ENCODE peak calls at places on chromosomes 11 and 22, in four cellular contexts. I, S, O and E are unnamed samples. For H3K27me3, the result is how much of the 10 kb centered on the place peaks cover.

GRCh38 chr22:31087744-31088215 is 6.7 kb downstream of the SMTN start:
- DNase-seq in S (no peak), O (peak), I (no peak), E (no peak)

GRCh38 chr22:30386960-30387848 is at the start of gene RNF215:
- DNase-seq in S (peak), I (peak), O (peak), E (peak)

GRCh38 chr11:19664896-19665548 is 47.6 kb upstream of the NAV2 start:
- DNase-seq in S (no peak), O (no peak), I (no peak), E (no peak)

GRCh38 chr22:23856721-23857605 is 712 bp upstream of the SLC2A11 start:
- DNase-seq in O (peak), I (no peak), S (peak), E (no peak)

GRCh38 chr11:120501976-120502755 is 9.4 kb upstream of the GRIK4 start:
- DNase-seq in O (no peak), I (no peak), S (no peak), E (no peak)

GRCh38 chr11:62108971-62109391 is 14.8 kb upstream of the INCENP start:
- DNase-seq in O (no peak), S (no peak), I (no peak), E (no peak)

GRCh38 chr11:7673724-7674434 is 579 bp upstream of the CYB5R2 start:
- DNase-seq in O (peak), S (peak), I (peak), E (peak)

GRCh38 chr22:23219787-23220484 is 39.6 kb downstream of the BCR start:
- DNase-seq in O (no peak), I (no peak), S (no peak), E (no peak)

GRCh38 chr22:31227186-31227585 is 15.1 kb downstream of the LIMK2 start:
- DNase-seq in O (no peak), S (no peak), I (no peak), E (no peak)

GRCh38 chr11:7383406-7383805 is 101.9 kb upstream of the OLFML1 start:
- DNase-seq in S (no peak), O (no peak), I (no peak), E (no peak)

GRCh38 chr11:19474954-19475811 is 234.4 kb upstream of the E2F8 start:
- DNase-seq in S (no peak), O (peak), I (no peak), E (no peak)

GRCh38 chr11:70026726-70027125 is 51.4 kb upstream of the ANO1 start:
- DNase-seq in O (no peak), I (no peak), S (peak), E (no peak)
- TF ChIP-seq YY1 in O (no peak), I (no peak), S (no peak), E (no peak)

GRCh38 chr22:28774378-28774777 is 1.9 kb downstream of the CCDC117 start:
- DNase-seq in I (no peak), S (no peak), O (no peak), E (no peak)
- H3K4me3 ChIP-seq in I (no peak), S (no peak), O (peak), E (no peak)

GRCh38 chr22:26508148-26508547 is 4.1 kb downstream of the TFIP11 start:
- DNase-seq in O (no peak), I (no peak), S (no peak), E (no peak)

GRCh38 chr22:26503758-26504157 is 8.5 kb downstream of the TFIP11 start:
- DNase-seq in S (no peak), O (no peak), I (no peak), E (no peak)

GRCh38 chr22:26501996-26502395 is 10.3 kb downstream of the TFIP11 start:
- DNase-seq in O (no peak), I (no peak), S (no peak), E (no peak)

GRCh38 chr22:26499188-26499703 is 13.0 kb downstream of the TFIP11 start:
- DNase-seq in S (no peak), I (no peak), O (no peak), E (no peak)

GRCh38 chr22:26502688-26503561 is 9.3 kb downstream of the TFIP11 start:
- DNase-seq in I (no peak), O (peak), S (peak), E (no peak)
- H3K27me3 ChIP-seq in I (under half), O (under half), S (under half), E (under half)

GRCh38 chr11:95341246-95341645 is 110.2 kb upstream of the SESN3 start:
- DNase-seq in O (no peak), I (no peak), S (no peak), E (no peak)
- TF ChIP-seq YY1 in O (no peak), I (no peak), S (no peak), E (no peak)

DNA sequence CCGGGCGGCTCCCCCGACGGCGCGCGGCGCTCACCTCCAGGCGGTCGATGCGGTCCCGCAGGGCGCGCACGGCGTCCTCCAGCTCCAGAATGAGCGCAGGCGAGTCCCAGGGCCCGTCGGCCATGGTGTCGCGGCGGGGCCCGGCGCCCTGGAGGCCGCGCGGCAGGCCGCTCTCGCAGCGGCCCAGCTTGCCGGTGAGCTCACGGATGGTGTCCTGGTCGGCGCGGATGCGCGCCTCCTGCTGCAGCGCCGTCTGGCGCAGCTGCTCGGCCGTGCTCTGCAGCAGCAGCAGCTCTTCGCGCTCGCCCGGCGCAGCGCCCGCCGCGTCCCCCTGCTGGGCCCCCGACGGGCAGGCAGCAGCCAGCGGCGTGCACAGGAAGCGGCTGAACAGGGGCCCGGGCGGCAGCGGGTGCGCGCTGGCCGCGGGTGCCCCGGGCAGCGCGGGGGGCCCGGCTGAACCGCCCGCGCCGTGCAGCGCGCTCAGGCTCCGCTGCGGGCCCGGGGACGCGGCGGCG is 570 bp downstream of the NPTXR start:
- DNase-seq in I (no peak), O (peak), S (peak), E (peak)
- H3K4me3 ChIP-seq in I (peak), O (no peak), S (peak), E (peak)

GRCh38 chr11:101686514-101686913 is 102.7 kb upstream of the TRPC6 start:
- DNase-seq in S (no peak), O (no peak), I (peak), E (no peak)
- H3K27me3 ChIP-seq in S (under half), O (under half), I (under half), E (under half)

DNA sequence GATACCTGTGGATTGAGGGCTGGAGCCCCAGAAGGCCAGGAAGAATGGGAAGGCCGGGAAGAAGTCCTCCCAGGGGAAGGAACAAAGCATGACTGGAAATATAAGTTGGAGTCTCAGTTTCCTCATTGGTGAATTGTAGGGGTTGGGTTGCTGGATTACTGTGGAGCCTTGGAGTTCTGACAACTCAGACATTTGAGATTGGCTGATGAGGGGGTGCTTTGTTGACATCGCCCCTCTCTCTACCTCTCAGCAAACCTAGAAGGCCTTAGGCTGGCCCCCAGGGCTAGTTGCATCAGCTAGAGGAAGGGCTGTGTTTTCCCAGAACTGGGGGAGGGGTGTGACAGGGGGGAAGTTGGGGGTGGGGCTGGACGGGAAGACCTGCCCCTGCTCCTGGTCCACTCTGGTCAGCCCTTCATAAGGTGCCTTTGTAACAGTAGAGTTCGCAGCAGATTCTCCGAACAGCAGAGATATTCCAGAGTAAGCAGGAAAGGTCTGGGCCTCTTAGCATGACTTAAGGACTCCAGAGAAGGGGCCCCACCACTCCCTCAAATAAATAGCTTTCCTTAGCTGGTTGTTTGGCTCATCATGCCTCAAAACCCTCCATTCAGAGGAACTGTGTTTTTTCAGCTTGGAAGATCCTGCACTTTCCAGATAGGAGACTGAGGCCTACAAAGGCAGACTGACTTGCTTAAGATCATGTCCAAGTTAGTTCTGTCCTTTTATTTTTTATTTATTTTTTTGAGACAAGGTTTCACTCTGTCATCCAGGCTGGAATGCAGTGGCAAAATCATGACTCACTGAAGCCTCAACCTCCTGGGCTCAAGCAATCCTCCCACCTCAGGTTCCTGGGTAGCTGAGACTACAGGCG is 12.5 kb upstream of the THRSP start:
- DNase-seq in S (no peak), I (no peak), O (no peak), E (peak)
- TF ChIP-seq YY1 in S (no peak), I (no peak), O (no peak), E (no peak)

DNA sequence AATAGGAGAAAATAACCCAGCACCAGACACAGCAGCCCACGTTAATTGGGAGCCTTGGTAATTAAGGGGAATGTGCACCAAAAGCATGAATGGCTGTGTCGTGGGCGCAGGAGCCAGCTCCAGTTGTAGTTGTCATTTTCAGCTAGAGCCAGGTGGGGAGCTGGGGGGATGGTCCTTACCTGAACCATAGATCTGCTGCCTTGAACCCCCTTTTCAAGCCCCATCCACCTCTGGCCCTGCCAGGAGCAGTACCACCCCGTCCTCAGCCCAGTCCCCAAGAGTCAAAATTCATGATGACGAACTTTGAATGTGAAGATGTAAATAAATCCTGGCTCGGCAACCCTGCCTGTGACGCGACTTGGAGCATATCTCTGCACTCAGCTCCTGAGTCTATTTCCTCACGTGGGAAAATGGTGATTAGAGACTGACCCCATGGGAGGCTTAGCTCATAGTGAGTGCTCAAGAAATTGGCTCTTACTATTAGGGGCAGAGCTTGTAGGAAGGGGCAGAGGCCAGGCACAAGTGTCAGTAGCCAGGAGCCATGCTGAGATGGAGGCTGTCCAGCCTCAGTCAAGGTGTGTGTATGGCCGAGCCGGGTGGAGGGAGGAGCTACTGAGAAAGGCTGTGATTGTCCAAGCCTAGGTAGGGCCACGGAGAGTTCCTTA is 794 bp upstream of the FXYD6 start:
- DNase-seq in I (no peak), S (no peak), O (no peak), E (no peak)
- H3K4me3 ChIP-seq in I (peak), S (peak), O (no peak), E (peak)

DNA sequence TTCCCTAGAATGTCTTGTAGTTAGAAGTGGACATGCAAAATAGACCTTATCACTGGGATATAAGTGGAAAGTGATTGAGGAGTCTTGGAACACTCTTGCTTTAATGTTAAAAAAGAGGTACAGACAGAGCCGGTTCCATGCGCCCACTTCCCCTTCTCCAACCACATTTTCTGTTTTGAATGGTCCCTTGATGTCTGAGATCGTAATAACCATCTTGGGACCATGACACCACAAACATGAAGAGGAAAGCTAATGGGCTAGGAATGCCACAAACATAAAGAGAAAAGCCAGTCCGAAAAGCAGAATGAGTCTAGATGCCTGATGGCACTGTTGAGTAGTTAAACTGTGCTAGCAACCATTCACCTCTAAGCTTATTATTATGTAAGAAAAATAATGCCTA is 54.8 kb upstream of the SPON1 start:
- DNase-seq in S (no peak), I (no peak), O (no peak), E (no peak)
- H3K27me3 ChIP-seq in S (under half), I (under half), O (under half), E (under half)

DNA sequence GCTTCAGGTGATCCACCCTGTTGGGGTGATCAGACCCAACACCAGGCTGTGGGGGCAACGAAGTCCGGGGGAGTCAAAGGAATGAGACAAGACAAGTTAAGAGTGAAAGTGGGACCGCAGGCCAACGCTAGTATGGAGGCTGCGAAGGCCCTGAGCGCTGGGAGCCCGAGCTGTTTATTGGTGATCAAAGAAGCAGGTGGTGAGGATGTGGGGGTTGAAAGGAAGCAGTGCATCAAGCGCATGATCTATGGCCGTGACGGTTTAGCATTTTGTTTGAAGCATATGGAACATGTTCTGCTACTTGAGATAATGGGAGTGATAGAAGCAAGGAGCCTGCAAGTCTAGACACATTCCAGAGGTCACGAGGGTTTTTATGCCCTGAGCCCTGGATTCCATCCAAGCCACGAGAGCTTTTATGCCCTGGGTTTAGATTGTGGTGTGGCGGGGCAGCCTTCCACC is 49.5 kb downstream of the MCHR1 start:
- DNase-seq in O (no peak), I (no peak), S (no peak), E (no peak)
- TF ChIP-seq YY1 in O (no peak), I (no peak), S (no peak), E (no peak)